ENCODE peak calls at places on chromosomes 12 and 14, in ten cellular contexts. Z is AG20443; P is nephron progenitor cell; U is hepatocyte; D is ACHN; S is AG08395; W is left colon; R is Right ventricle myocardium superior; F is kidney; M is naive thymus-derived CD4-positive, alpha-beta T cell. X is an unnamed sample.

GRCh38 chr12:18752280-18752920 is 14.5 kb downstream of the CAPZA3 start:
- DNase-seq in Z (peak), P (no peak), U (peak), D (no peak), S (peak), W (no peak), R (peak), F (no peak), M (no peak), X (peak)

GRCh38 chr12:6202846-6203245 is 2.6 kb downstream of the CD9 start:
- DNase-seq in Z (no peak), P (no peak), U (no peak), D (no peak), S (no peak), W (no peak), R (no peak), F (no peak), M (no peak), X (no peak)

GRCh38 chr12:508145-508544 is 48.4 kb downstream of the B4GALNT3 start:
- DNase-seq in Z (no peak), P (no peak), U (no peak), D (no peak), S (no peak), W (no peak), R (no peak), F (no peak), M (no peak), X (no peak)

GRCh38 chr12:6372403-6373003 is 2.9 kb downstream of the SCNN1A start:
- DNase-seq in Z (peak), P (no peak), U (peak), D (peak), S (peak), W (peak), R (no peak), F (peak), M (no peak), X (no peak)

GRCh38 chr14:102848830-102849521 is 71.7 kb downstream of the TRAF3 start:
- DNase-seq in Z (peak), P (no peak), U (no peak), D (peak), S (peak), W (peak), R (peak), F (no peak), M (no peak), X (peak)

GRCh38 chr12:93889516-93890202 is 212.5 kb downstream of the CRADD start:
- DNase-seq in Z (no peak), P (no peak), U (no peak), D (no peak), S (no peak), W (no peak), R (peak), F (no peak), M (no peak), X (no peak)

GRCh38 chr14:23376477-23377200 is at the start of gene CMTM5:
- DNase-seq in Z (no peak), P (peak), U (no peak), D (no peak), S (no peak), W (no peak), R (peak), F (no peak), M (no peak), X (peak)

GRCh38 chr12:122981036-122981471 is 573 bp downstream of the ARL6IP4 start:
- DNase-seq in Z (no peak), P (no peak), U (peak), D (peak), S (no peak), W (no peak), R (no peak), F (peak), M (no peak), X (no peak)

GRCh38 chr12:19971881-19972280 is 396.5 kb upstream of the PDE3A start:
- DNase-seq in Z (no peak), P (no peak), U (no peak), D (no peak), S (no peak), W (no peak), R (no peak), F (no peak), M (no peak), X (no peak)

GRCh38 chr12:57738142-57738474 is 434 bp downstream of the AGAP2 start:
- DNase-seq in Z (no peak), P (no peak), U (no peak), D (no peak), S (no peak), W (no peak), R (no peak), F (no peak), M (no peak), X (no peak)

GRCh38 chr12:15532364-15532977 is 210.2 kb downstream of the PTPRO start:
- DNase-seq in Z (peak), P (peak), U (peak), D (peak), S (peak), W (peak), R (no peak), F (no peak), M (peak), X (no peak)

GRCh38 chr12:76259071-76259470 is 89.1 kb downstream of the BBS10 start:
- DNase-seq in Z (peak), P (no peak), U (no peak), D (no peak), S (peak), W (no peak), R (no peak), F (no peak), M (no peak), X (no peak)

GRCh38 chr14:101587403-101587998 is 26.2 kb downstream of the DIO3 start:
- DNase-seq in Z (no peak), P (peak), U (no peak), D (no peak), S (no peak), W (no peak), R (no peak), F (peak), M (no peak), X (no peak)

X was measured in left ventricle myocardium superior.